ENCODE peak calls at places on chromosomes 6 and 20, in six cellular contexts. F is GM12878, J is neural progenitor cell, L is SJSA1, T is IMR-90, V is breast epithelium. N is an unnamed sample.

GRCh38 chr6:12331951-12332749 is 42.0 kb downstream of the EDN1 start:
- DNase-seq in F (no peak), J (no peak), L (peak; percentile 52), T (peak; percentile 58), V (no peak), N (no peak)

GRCh38 chr6:54173084-54173483 is 61.8 kb downstream of the MLIP start:
- DNase-seq in F (no peak), J (no peak), L (no peak), T (no peak), V (no peak), N (no peak)

GRCh38 chr6:162670345-162670744 is 57.2 kb downstream of the PRKN start:
- DNase-seq in F (no peak), J (peak; percentile 33), L (no peak), T (no peak), V (no peak), N (no peak)

GRCh38 chr6:167682546-167683027 is 144.1 kb upstream of the AFDN start:
- DNase-seq in F (no peak), J (no peak), L (no peak), T (no peak), V (no peak), N (no peak)

GRCh38 chr20:36181934-36182603 is 27.5 kb downstream of the EPB41L1 start:
- DNase-seq in F (no peak), J (no peak), L (no peak), T (peak; percentile 87), V (no peak), N (no peak)

GRCh38 chr20:54223751-54224150 is 15.9 kb downstream of the PFDN4 start:
- DNase-seq in F (no peak), J (peak; percentile 71), L (no peak), T (no peak), V (no peak), N (no peak)

GRCh38 chr6:133034509-133035206 is 206.5 kb upstream of the EYA4 start:
- DNase-seq in F (no peak), J (no peak), L (no peak), T (no peak), V (no peak), N (no peak)

GRCh38 chr6:108616544-108616943 is 55.8 kb downstream of the FOXO3 start:
- DNase-seq in F (no peak), J (no peak), L (no peak), T (peak; percentile 31), V (no peak), N (no peak)

GRCh38 chr20:53069121-53069520 is 97.0 kb downstream of the TSHZ2 start:
- DNase-seq in F (no peak), J (no peak), L (no peak), T (no peak), V (no peak), N (no peak)

GRCh38 chr6:17640477-17640917 is 40.4 kb downstream of the FAM8A1 start:
- DNase-seq in F (no peak), J (no peak), L (no peak), T (peak; percentile 35), V (no peak), N (no peak)

GRCh38 chr6:112214749-112215269 is 39.6 kb downstream of the LAMA4 start:
- DNase-seq in F (no peak), J (no peak), L (peak; percentile 27), T (peak; percentile 3), V (no peak), N (no peak)

GRCh38 chr6:165227644-165228329 is 81.6 kb downstream of the C6orf118 start:
- DNase-seq in F (no peak), J (no peak), L (no peak), T (no peak), V (no peak), N (no peak)

GRCh38 chr6:14706378-14706929 is 539.4 kb upstream of the JARID2 start:
- DNase-seq in F (no peak), J (no peak), L (peak; percentile 51), T (peak; percentile 100), V (no peak), N (no peak)

GRCh38 chr20:45097485-45098095 is 3.3 kb downstream of the KCNS1 start:
- DNase-seq in F (no peak), J (no peak), L (no peak), T (no peak), V (no peak), N (peak; percentile 45)

GRCh38 chr6:41561386-41561785 is 15.2 kb downstream of the FOXP4 start:
- DNase-seq in F (no peak), J (no peak), L (no peak), T (no peak), V (no peak), N (no peak)
- H3K4me3 ChIP-seq in F (peak overlapping the region; percentile 53), J (no peak overlapping the region), L (no peak overlapping the region), T (no peak overlapping the region), V (no peak overlapping the region), N (no peak overlapping the region)

GRCh38 chr20:21103582-21104465 is 2.3 kb downstream of the LINC00237 start:
- DNase-seq in F (no peak), J (peak; percentile 52), L (no peak), T (no peak), V (no peak), N (no peak)

GRCh38 chr20:21105429-21106170 is 558 bp downstream of the LINC00237 start:
- DNase-seq in F (no peak), J (peak; percentile 64), L (no peak), T (no peak), V (no peak), N (no peak)

GRCh38 chr20:21106171-21106694 is at the start of gene LINC00237:
- DNase-seq in F (no peak), J (peak; percentile 46), L (no peak), T (no peak), V (no peak), N (no peak)

GRCh38 chr20:21104466-21104761 is 1.7 kb downstream of the LINC00237 start:
- DNase-seq in F (no peak), J (peak; percentile 24), L (no peak), T (no peak), V (no peak), N (no peak)

GRCh38 chr20:21104921-21105320 is 1.2 kb downstream of the LINC00237 start:
- DNase-seq in F (no peak), J (peak; percentile 30), L (no peak), T (no peak), V (no peak), N (no peak)
- H3K4me3 ChIP-seq in F (no peak overlapping the region), J (peak overlapping the region; percentile 49), L (no peak overlapping the region), T (no peak overlapping the region), V (no peak overlapping the region), N (no peak overlapping the region)

DNA sequence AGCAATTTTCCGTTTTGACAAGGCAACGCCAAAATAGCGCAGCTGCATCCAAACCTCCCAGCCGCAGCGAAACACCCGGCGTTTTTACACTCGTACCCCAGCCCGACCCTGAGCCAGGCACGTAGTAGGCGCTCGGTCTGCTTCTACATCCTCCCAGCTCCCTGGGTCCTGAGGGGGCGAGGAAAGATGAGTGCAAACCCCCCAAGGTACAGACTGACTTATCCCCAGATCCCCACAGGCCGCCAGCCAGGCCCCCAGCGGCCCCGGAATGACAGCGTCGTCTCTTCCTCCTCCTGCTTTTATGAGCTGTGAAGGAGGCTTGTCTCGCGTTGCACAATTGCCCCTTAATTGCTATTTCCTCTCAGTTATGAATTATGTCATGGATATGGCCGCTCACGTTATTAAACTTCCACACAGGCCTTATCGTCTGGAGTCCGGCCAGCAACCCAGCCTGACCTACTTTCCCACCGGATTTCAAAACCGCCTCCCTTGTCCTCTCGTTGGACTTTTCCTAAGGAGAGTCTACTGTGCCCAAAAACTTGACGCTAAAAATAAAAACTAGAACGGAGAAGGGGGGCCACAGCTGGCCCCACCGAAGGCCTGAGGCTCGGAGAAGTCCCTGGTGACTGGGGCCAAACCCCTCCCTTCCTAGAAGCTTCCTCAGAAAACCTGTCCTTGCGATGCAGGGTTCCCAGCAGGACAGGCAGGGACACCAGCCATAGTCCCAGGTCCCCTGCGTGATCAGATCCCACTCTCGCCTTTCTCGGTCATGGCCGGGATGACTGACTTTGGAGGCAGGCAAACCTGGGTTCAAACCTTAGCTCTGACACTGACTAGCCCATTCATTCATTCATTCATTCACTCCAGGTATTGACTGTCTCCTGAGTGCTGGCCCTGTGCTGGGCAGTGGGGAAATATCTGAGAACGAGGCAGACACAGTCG is 130.9 kb upstream of the PTPN1 start:
- DNase-seq in F (no peak), J (no peak), L (no peak), T (peak; percentile 92), V (peak; percentile 80), N (no peak)
- H3K4me3 ChIP-seq in F (no peak overlapping the region), J (no peak overlapping the region), L (no peak overlapping the region), T (no peak overlapping the region), V (peak overlapping the region; percentile 17), N (no peak overlapping the region)

GRCh38 chr6:110813338-110813737 is 1.9 kb downstream of the CDK19 start:
- DNase-seq in F (no peak), J (no peak), L (no peak), T (no peak), V (no peak), N (no peak)
- H3K4me3 ChIP-seq in F (peak overlapping the region; percentile 77), J (peak overlapping the region; percentile 74), L (peak overlapping the region; percentile 96), T (no peak overlapping the region), V (no peak overlapping the region), N (peak overlapping the region; percentile 91)

N was measured in GM12865.